ENCODE peak calls at places on chromosomes 5 and 9, in four cellular contexts. One of them, this sample, is unnamed.

GRCh38 chr5:160555836-160556660 is 134.4 kb downstream of the PTTG1 start:
- DNase-seq in HCT116: no peak
- DNase-seq in stomach: no peak
- DNase-seq in mesenchymal stem cell: no peak
- DNase-seq in this sample: peak

GRCh38 chr9:134923466-134923865 is 5.8 kb upstream of the FCN1 start:
- DNase-seq in stomach: no peak
- DNase-seq in HCT116: no peak
- DNase-seq in mesenchymal stem cell: no peak
- DNase-seq in this sample: no peak

GRCh38 chr5:75729321-75729720 is 12.1 kb upstream of the POC5 start:
- DNase-seq in HCT116: no peak
- DNase-seq in mesenchymal stem cell: no peak
- DNase-seq in stomach: no peak
- DNase-seq in this sample: no peak

GRCh38 chr9:7976856-7977255 is 177.3 kb upstream of the DMAC1 start:
- DNase-seq in stomach: no peak
- DNase-seq in HCT116: no peak
- DNase-seq in mesenchymal stem cell: no peak
- DNase-seq in this sample: no peak

GRCh38 chr5:140674629-140675028 is 1.3 kb upstream of the DND1 start:
- DNase-seq in HCT116: no peak
- DNase-seq in stomach: no peak
- DNase-seq in mesenchymal stem cell: no peak
- DNase-seq in this sample: no peak

GRCh38 chr5:132065351-132065937 is 5.0 kb downstream of the IL3 start:
- DNase-seq in HCT116: peak
- DNase-seq in mesenchymal stem cell: peak
- DNase-seq in stomach: peak
- DNase-seq in this sample: peak

GRCh38 chr9:114380988-114381387 is 6.8 kb downstream of the AKNA start:
- DNase-seq in mesenchymal stem cell: no peak
- DNase-seq in HCT116: no peak
- DNase-seq in stomach: no peak
- DNase-seq in this sample: no peak

GRCh38 chr5:176772271-176773210 is 37.8 kb upstream of the UNC5A start:
- DNase-seq in HCT116: no peak
- DNase-seq in mesenchymal stem cell: no peak
- DNase-seq in stomach: no peak
- DNase-seq in this sample: no peak

GRCh38 chr5:135497971-135498661 is 37.6 kb downstream of the NEUROG1 start:
- DNase-seq in mesenchymal stem cell: no peak
- DNase-seq in stomach: no peak
- DNase-seq in HCT116: no peak
- DNase-seq in this sample: no peak

GRCh38 chr5:108681079-108681921 is 66.4 kb upstream of the FER start:
- DNase-seq in stomach: no peak
- DNase-seq in mesenchymal stem cell: peak
- DNase-seq in HCT116: peak
- DNase-seq in this sample: peak

GRCh38 chr5:56288880-56289601 is 55.9 kb upstream of the ANKRD55 start:
- DNase-seq in HCT116: no peak
- DNase-seq in stomach: no peak
- DNase-seq in mesenchymal stem cell: no peak
- DNase-seq in this sample: no peak

GRCh38 chr9:92620870-92621269 is 49.1 kb downstream of the IPPK start:
- DNase-seq in stomach: no peak
- DNase-seq in mesenchymal stem cell: no peak
- DNase-seq in HCT116: no peak
- DNase-seq in this sample: no peak

GRCh38 chr5:143896981-143897380 is 85.0 kb downstream of the HMHB1 start:
- DNase-seq in mesenchymal stem cell: peak
- DNase-seq in HCT116: no peak
- DNase-seq in stomach: no peak
- DNase-seq in this sample: peak

GRCh38 chr9:35826071-35826701 is 2.3 kb downstream of the FAM221B start:
- DNase-seq in stomach: peak
- DNase-seq in mesenchymal stem cell: peak
- DNase-seq in HCT116: peak
- DNase-seq in this sample: peak

GRCh38 chr9:99430301-99430700 is 208.2 kb downstream of the SEC61B start:
- DNase-seq in HCT116: no peak
- DNase-seq in mesenchymal stem cell: peak
- DNase-seq in stomach: no peak
- DNase-seq in this sample: peak

GRCh38 chr5:149333711-149334443 is 11.4 kb upstream of the GRPEL2 start:
- DNase-seq in stomach: no peak
- DNase-seq in HCT116: no peak
- DNase-seq in mesenchymal stem cell: no peak
- DNase-seq in this sample: no peak

GRCh38 chr9:123590499-123590898 is 234.5 kb downstream of the CRB2 start:
- DNase-seq in mesenchymal stem cell: no peak
- DNase-seq in HCT116: no peak
- DNase-seq in stomach: no peak
- DNase-seq in this sample: no peak

GRCh38 chr9:135801070-135801469 is 99.1 kb downstream of the KCNT1 start:
- DNase-seq in HCT116: no peak
- DNase-seq in stomach: no peak
- DNase-seq in mesenchymal stem cell: no peak
- DNase-seq in this sample: no peak

GRCh38 chr9:93268551-93269314 is 84.8 kb downstream of the WNK2 start:
- DNase-seq in mesenchymal stem cell: no peak
- DNase-seq in HCT116: no peak
- DNase-seq in stomach: peak
- DNase-seq in this sample: no peak

GRCh38 chr5:150139334-150139733 is 16.3 kb downstream of the PDGFRB start:
- DNase-seq in stomach: no peak
- DNase-seq in HCT116: no peak
- DNase-seq in mesenchymal stem cell: peak
- DNase-seq in this sample: peak

GRCh38 chr9:136888454-136888853 is 2.1 kb downstream of the TRAF2 start:
- DNase-seq in mesenchymal stem cell: no peak
- DNase-seq in stomach: no peak
- DNase-seq in HCT116: no peak
- DNase-seq in this sample: no peak

GRCh38 chr5:109656829-109657228 is 32.9 kb upstream of the MAN2A1 start:
- DNase-seq in HCT116: no peak
- DNase-seq in stomach: no peak
- DNase-seq in mesenchymal stem cell: peak
- DNase-seq in this sample: peak

GRCh38 chr5:113163328-113163727 is 186.7 kb downstream of the DCP2 start:
- DNase-seq in mesenchymal stem cell: peak
- DNase-seq in stomach: no peak
- DNase-seq in HCT116: peak
- DNase-seq in this sample: peak

GRCh38 chr5:96487859-96488258 is 54.8 kb upstream of the PCSK1 start:
- DNase-seq in stomach: no peak
- DNase-seq in HCT116: no peak
- DNase-seq in mesenchymal stem cell: no peak
- DNase-seq in this sample: no peak

GRCh38 chr5:159928122-159928960 is 12.1 kb downstream of the ADRA1B start:
- DNase-seq in mesenchymal stem cell: peak
- DNase-seq in stomach: no peak
- DNase-seq in HCT116: peak
- DNase-seq in this sample: peak

GRCh38 chr5:34758514-34758913 is 80.5 kb upstream of the TTC23L start:
- DNase-seq in stomach: no peak
- DNase-seq in mesenchymal stem cell: no peak
- DNase-seq in HCT116: no peak
- DNase-seq in this sample: no peak

GRCh38 chr5:54469655-54470054 is 14.2 kb downstream of the HSPB3 start:
- DNase-seq in HCT116: no peak
- DNase-seq in mesenchymal stem cell: peak
- DNase-seq in stomach: no peak
- DNase-seq in this sample: no peak

GRCh38 chr9:136512651-136513066 is 29.8 kb upstream of the SEC16A start:
- DNase-seq in mesenchymal stem cell: no peak
- DNase-seq in HCT116: no peak
- DNase-seq in stomach: no peak
- DNase-seq in this sample: no peak

GRCh38 chr5:126338516-126339153 is 84.6 kb upstream of the GRAMD2B start:
- DNase-seq in HCT116: no peak
- DNase-seq in stomach: no peak
- DNase-seq in mesenchymal stem cell: no peak
- DNase-seq in this sample: no peak

GRCh38 chr9:95171596-95171995 is 145.9 kb downstream of the FANCC start:
- DNase-seq in stomach: no peak
- DNase-seq in mesenchymal stem cell: peak
- DNase-seq in HCT116: no peak
- DNase-seq in this sample: no peak
- H3K27ac ChIP-seq in stomach: no peak
- H3K27ac ChIP-seq in mesenchymal stem cell: peak
- H3K27ac ChIP-seq in HCT116: no peak
- H3K27ac ChIP-seq in this sample: no peak

GRCh38 chr5:168126606-168127005 is 164.8 kb upstream of the WWC1 start:
- DNase-seq in HCT116: no peak
- DNase-seq in stomach: no peak
- DNase-seq in mesenchymal stem cell: no peak
- DNase-seq in this sample: no peak
- H3K4me3 ChIP-seq in HCT116: no peak
- H3K4me3 ChIP-seq in stomach: no peak
- H3K4me3 ChIP-seq in mesenchymal stem cell: no peak
- H3K4me3 ChIP-seq in this sample: no peak

DNA sequence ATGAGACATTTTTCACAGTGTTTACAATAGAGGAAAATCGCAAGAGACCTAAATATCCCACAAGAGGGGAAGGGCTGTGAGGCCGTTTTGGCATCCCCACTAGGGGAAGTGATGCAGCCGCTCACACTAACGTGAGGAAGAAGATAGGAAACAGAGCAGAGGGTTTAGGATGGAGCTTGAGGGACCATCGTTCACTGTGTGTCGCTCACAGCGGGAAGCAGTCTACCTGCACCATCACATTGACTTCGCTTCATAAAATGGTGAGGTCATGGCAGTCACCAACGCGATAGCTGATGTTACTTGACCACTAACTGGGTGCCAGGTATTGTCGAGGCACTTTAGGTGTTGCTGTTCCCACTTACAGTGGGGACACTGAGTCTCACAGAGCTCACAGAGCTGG is 35.6 kb downstream of the PRRX2 start:
- DNase-seq in stomach: no peak
- DNase-seq in HCT116: no peak
- DNase-seq in mesenchymal stem cell: no peak
- DNase-seq in this sample: no peak
- H3K27ac ChIP-seq in stomach: no peak
- H3K27ac ChIP-seq in HCT116: no peak
- H3K27ac ChIP-seq in mesenchymal stem cell: no peak
- H3K27ac ChIP-seq in this sample: no peak

GRCh38 chr9:88992556-88992955 is 1.3 kb downstream of the S1PR3 start:
- DNase-seq in mesenchymal stem cell: peak
- DNase-seq in stomach: no peak
- DNase-seq in HCT116: no peak
- DNase-seq in this sample: no peak
- H3K4me3 ChIP-seq in mesenchymal stem cell: peak
- H3K4me3 ChIP-seq in stomach: peak
- H3K4me3 ChIP-seq in HCT116: no peak
- H3K4me3 ChIP-seq in this sample: peak

GRCh38 chr9:128203024-128203841 is at the start of gene DNM1:
- DNase-seq in HCT116: no peak
- DNase-seq in stomach: peak
- DNase-seq in mesenchymal stem cell: peak
- DNase-seq in this sample: no peak

GRCh38 chr9:128204858-128205257 is 1.7 kb downstream of the DNM1 start:
- DNase-seq in HCT116: no peak
- DNase-seq in mesenchymal stem cell: no peak
- DNase-seq in stomach: no peak
- DNase-seq in this sample: no peak

GRCh38 chr9:128202648-128203023 is 543 bp upstream of the DNM1 start:
- DNase-seq in stomach: no peak
- DNase-seq in HCT116: no peak
- DNase-seq in mesenchymal stem cell: no peak
- DNase-seq in this sample: no peak

GRCh38 chr9:128205296-128205944 is 2.2 kb downstream of the DNM1 start:
- DNase-seq in stomach: no peak
- DNase-seq in mesenchymal stem cell: no peak
- DNase-seq in HCT116: no peak
- DNase-seq in this sample: no peak

DNA sequence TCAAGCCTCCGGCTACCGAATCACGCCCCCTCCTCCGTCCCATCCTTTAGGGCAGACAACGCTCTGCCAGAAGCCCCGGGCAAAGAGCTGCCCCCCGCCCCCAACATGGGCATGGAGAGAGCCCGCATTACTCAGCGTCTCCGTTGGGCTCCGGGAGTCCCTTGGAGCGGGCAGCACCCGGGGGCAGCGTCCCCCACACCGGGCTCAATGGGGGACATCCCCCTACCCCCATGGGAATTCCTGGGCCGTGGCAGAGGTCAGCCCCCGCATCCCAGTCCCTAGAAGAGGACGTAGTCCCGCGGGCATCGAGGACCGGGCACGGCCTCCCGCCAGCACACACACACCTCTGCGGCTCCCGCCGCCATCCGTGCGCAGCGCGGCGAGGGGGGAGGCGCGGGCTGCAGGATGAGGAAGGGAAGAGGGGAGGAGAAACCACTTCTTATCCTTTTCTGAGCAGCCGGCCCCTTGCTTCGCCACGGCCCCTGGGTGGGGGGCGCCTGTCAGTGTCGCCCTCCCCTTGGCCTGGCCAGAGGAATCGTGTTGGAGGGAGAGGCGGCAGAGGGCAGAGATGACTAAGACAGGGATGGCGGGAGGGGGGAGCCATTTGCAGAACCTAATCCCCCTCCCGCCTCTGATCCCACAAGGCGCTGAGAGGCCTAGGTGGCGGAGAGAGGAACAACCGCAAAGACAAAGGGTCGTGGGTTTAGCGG is 818 bp downstream of the DNM1 start:
- DNase-seq in HCT116: no peak
- DNase-seq in mesenchymal stem cell: peak
- DNase-seq in stomach: no peak
- DNase-seq in this sample: no peak
- H3K27ac ChIP-seq in HCT116: no peak
- H3K27ac ChIP-seq in mesenchymal stem cell: no peak
- H3K27ac ChIP-seq in stomach: peak
- H3K27ac ChIP-seq in this sample: no peak

GRCh38 chr9:70415041-70415440 is 584 bp upstream of the KLF9 start:
- DNase-seq in mesenchymal stem cell: peak
- DNase-seq in HCT116: no peak
- DNase-seq in stomach: no peak
- DNase-seq in this sample: no peak
- H3K4me3 ChIP-seq in mesenchymal stem cell: peak
- H3K4me3 ChIP-seq in HCT116: no peak
- H3K4me3 ChIP-seq in stomach: peak
- H3K4me3 ChIP-seq in this sample: peak

GRCh38 chr9:120937596-120937995 is 11.0 kb upstream of the TRAF1 start:
- DNase-seq in mesenchymal stem cell: peak
- DNase-seq in HCT116: no peak
- DNase-seq in stomach: no peak
- DNase-seq in this sample: peak

GRCh38 chr9:120936011-120936763 is 9.6 kb upstream of the TRAF1 start:
- DNase-seq in HCT116: peak
- DNase-seq in mesenchymal stem cell: peak
- DNase-seq in stomach: peak
- DNase-seq in this sample: peak

GRCh38 chr9:120937127-120937526 is 10.5 kb upstream of the TRAF1 start:
- DNase-seq in stomach: no peak
- DNase-seq in HCT116: no peak
- DNase-seq in mesenchymal stem cell: no peak
- DNase-seq in this sample: no peak

GRCh38 chr9:120935383-120935857 is 8.8 kb upstream of the TRAF1 start:
- DNase-seq in stomach: peak
- DNase-seq in mesenchymal stem cell: peak
- DNase-seq in HCT116: no peak
- DNase-seq in this sample: peak

GRCh38 chr9:120936764-120937122 is 10.1 kb upstream of the TRAF1 start:
- DNase-seq in mesenchymal stem cell: no peak
- DNase-seq in HCT116: no peak
- DNase-seq in stomach: no peak
- DNase-seq in this sample: no peak
- H3K27ac ChIP-seq in mesenchymal stem cell: no peak
- H3K27ac ChIP-seq in HCT116: no peak
- H3K27ac ChIP-seq in stomach: peak
- H3K27ac ChIP-seq in this sample: no peak

This sample was measured in astrocyte.